ENCODE peak calls at places on chromosomes 16 and 17, in six cellular contexts. E is left lung; I is IMR-90; F is lower lobe of right lung; O is omental fat pad; R is activated CD8-positive, alpha-beta T cell treated with anti-CD3 and anti-CD28 coated beads for 36 hours. V is an unnamed sample.

GRCh38 chr17:42750730-42751356 is 6.0 kb upstream of the EZH1 start:
- ATAC-seq in E (peak), I (no peak), F (peak), O (no peak), R (no peak), V (no peak)

GRCh38 chr17:67995568-67996191 is 589 bp downstream of the C17orf58 start:
- ATAC-seq in E (peak), I (no peak), F (no peak), O (no peak), R (no peak), V (no peak)

GRCh38 chr17:82881900-82882714 is 42.3 kb upstream of the ZNF750 start:
- ATAC-seq in E (peak), I (no peak), F (peak), O (no peak), R (peak), V (peak)

GRCh38 chr16:22001591-22001990 is 675 bp upstream of the PDZD9 start:
- ATAC-seq in E (peak), I (peak), F (no peak), O (no peak), R (no peak), V (peak)

GRCh38 chr17:28907052-28907438 is 4.2 kb upstream of the DHRS13 start:
- ATAC-seq in E (no peak), I (no peak), F (no peak), O (no peak), R (no peak), V (no peak)

GRCh38 chr16:85402910-85403692 is 210.0 kb upstream of the GSE1 start:
- ATAC-seq in E (peak), I (peak), F (peak), O (no peak), R (peak), V (no peak)

GRCh38 chr16:54093281-54093680 is 193.3 kb downstream of the IRX3 start:
- ATAC-seq in E (no peak), I (no peak), F (no peak), O (no peak), R (no peak), V (no peak)

GRCh38 chr16:24955975-24956731 is 59.0 kb downstream of the ARHGAP17 start:
- ATAC-seq in E (no peak), I (no peak), F (no peak), O (no peak), R (no peak), V (no peak)

GRCh38 chr16:8798535-8799157 is 1.0 kb downstream of the PMM2 start:
- ATAC-seq in E (peak), I (no peak), F (no peak), O (no peak), R (no peak), V (no peak)

GRCh38 chr17:76527430-76528111 is 9.9 kb downstream of the CYGB start:
- ATAC-seq in E (peak), I (peak), F (peak), O (peak), R (peak), V (peak)
- TF ChIP-seq CTCF in E (peak), I (no peak), F (peak), O (no peak), R (no peak), V (peak)

GRCh38 chr16:70678121-70678897 is 7.5 kb downstream of the MTSS2 start:
- ATAC-seq in E (no peak), I (no peak), F (no peak), O (no peak), R (no peak), V (no peak)

GRCh38 chr16:70681382-70682238 is 4.2 kb downstream of the MTSS2 start:
- ATAC-seq in E (no peak), I (no peak), F (no peak), O (no peak), R (no peak), V (no peak)

GRCh38 chr16:70678898-70679652 is 6.8 kb downstream of the MTSS2 start:
- ATAC-seq in E (no peak), I (no peak), F (no peak), O (no peak), R (no peak), V (no peak)

GRCh38 chr16:70680495-70681381 is 5.1 kb downstream of the MTSS2 start:
- ATAC-seq in E (no peak), I (no peak), F (no peak), O (no peak), R (peak), V (no peak)

GRCh38 chr16:70679653-70680494 is 6.0 kb downstream of the MTSS2 start:
- ATAC-seq in E (no peak), I (peak), F (peak), O (no peak), R (peak), V (peak)
- TF ChIP-seq CTCF in E (peak), I (peak), F (peak), O (no peak), R (peak), V (peak)

GRCh38 chr16:67425046-67425445 is 5.9 kb upstream of the HSD11B2 start:
- ATAC-seq in E (no peak), I (peak), F (no peak), O (no peak), R (no peak), V (no peak)
- TF ChIP-seq CTCF in E (no peak), I (no peak), F (no peak), O (no peak), R (no peak), V (no peak)

DNA sequence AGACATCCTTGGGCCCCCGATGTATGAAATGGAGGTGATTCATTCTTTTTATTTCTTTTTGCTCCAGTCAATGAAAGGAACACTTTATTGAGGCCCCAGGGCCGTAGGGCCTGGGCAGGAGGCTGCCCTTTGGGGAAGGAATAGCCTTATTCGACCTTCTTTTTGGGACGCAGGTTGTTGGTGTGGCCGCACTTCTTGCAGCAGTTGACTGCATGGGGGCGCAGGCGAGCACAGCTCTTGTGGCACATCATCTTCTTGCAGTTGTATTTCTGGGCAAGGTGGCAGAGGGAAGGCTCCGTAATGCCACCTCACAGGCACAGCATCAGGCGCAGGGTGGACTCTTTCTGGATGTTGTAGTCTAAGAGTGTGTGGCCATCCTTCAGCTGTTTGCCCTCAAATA is 50.9 kb downstream of the SIAH1 start:
- ATAC-seq in E (no peak), I (no peak), F (no peak), O (no peak), R (no peak), V (no peak)
- TF ChIP-seq CTCF in E (no peak), I (no peak), F (no peak), O (no peak), R (no peak), V (no peak)

GRCh38 chr17:16019347-16019746 is 19.7 kb downstream of the TTC19 start:
- ATAC-seq in E (no peak), I (no peak), F (no peak), O (no peak), R (no peak), V (no peak)

DNA sequence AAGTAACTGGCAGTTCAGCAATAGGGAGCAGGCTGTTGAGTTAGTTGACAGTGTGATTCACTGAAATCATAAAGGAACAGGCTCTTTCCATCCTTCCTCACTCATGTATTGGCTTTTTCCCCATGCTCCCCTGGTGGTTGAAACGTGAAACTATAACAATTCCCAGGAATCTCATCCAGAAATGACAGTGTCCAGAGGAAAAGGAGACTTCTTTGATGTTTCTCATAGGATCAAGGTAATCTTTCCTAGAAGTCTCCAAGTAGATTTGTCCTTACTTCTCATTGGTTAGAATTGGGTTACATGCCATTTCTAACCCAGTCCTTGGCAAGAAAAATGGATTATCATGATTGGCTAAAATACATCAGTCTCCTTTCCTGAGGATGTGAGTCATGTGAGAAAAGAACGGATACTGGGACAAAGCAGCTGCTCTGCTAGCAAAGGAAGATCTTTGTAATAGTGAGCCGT is 14.4 kb downstream of the TTC19 start:
- ATAC-seq in E (peak), I (peak), F (no peak), O (peak), R (no peak), V (peak)
- TF ChIP-seq CTCF in E (peak), I (peak), F (peak), O (no peak), R (no peak), V (peak)

GRCh38 chr16:60608971-60609370 is 1427.3 kb downstream of the CDH8 start:
- ATAC-seq in E (no peak), I (no peak), F (no peak), O (no peak), R (no peak), V (no peak)

GRCh38 chr16:60605176-60605575 is 1431.1 kb downstream of the CDH8 start:
- ATAC-seq in E (no peak), I (no peak), F (no peak), O (no peak), R (no peak), V (no peak)
- TF ChIP-seq CTCF in E (no peak), I (no peak), F (no peak), O (no peak), R (no peak), V (no peak)

GRCh38 chr17:71234349-71234748 is 886.5 kb upstream of the SOX9 start:
- ATAC-seq in E (no peak), I (no peak), F (no peak), O (no peak), R (no peak), V (no peak)

GRCh38 chr17:71232801-71233559 is 887.8 kb upstream of the SOX9 start:
- ATAC-seq in E (no peak), I (peak), F (no peak), O (no peak), R (no peak), V (no peak)

DNA sequence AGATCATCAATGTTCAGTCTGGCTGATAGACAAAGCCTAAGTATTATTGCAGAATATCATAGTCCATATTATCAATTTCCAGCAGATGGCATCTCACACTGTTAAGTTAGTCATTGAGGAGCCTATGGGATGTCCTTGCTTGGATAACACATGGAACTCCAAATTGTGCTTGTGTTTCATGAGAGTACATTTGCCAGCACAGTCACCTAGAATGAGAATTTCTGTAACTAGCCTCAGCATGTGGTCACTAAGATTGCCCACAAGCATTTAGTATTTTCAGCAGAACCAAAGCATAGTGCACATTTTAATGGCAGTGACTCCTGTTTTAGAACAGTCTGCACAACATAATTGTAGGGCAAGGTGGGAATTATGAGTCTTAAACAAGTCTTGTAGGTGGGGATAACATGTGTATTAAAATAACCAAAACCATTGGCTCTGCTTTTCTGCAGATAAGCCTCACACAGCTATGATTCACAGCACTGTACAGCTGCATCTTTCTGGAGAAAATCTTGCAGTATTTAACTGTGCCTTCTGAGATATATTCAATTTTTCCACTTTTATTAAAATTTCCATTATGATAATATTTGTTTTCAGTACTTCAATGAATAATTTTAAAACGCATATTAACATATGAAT is 882.8 kb upstream of the SOX9 start:
- ATAC-seq in E (peak), I (peak), F (no peak), O (no peak), R (no peak), V (no peak)
- TF ChIP-seq CTCF in E (no peak), I (peak), F (no peak), O (no peak), R (no peak), V (no peak)

V was measured in gastroesophageal sphincter.